ENCODE peak calls at places on chromosomes 4 and X, in ten cellular contexts. One of them, this sample, is unnamed. For H3K4me1 and H3K27me3, the result is how much of the 10 kb centered on the place peaks cover.

GRCh38 chr4:156820931-156821330 is 150.7 kb downstream of the PDGFC start:
- DNase-seq in heart left ventricle: no peak
- DNase-seq in mesendoderm: no peak
- DNase-seq in tibial artery: no peak
- DNase-seq in cardiac muscle cell: peak
- DNase-seq in keratinocyte: no peak
- DNase-seq in IMR-90: peak
- DNase-seq in transverse colon: no peak
- DNase-seq in fibroblast of lung: peak
- DNase-seq in suprapubic skin: no peak
- DNase-seq in this sample: no peak

GRCh38 chr4:154642361-154642760 is 29.9 kb upstream of the FGG start:
- DNase-seq in cardiac muscle cell: no peak
- DNase-seq in mesendoderm: peak
- DNase-seq in keratinocyte: no peak
- DNase-seq in tibial artery: no peak
- DNase-seq in transverse colon: no peak
- DNase-seq in fibroblast of lung: no peak
- DNase-seq in suprapubic skin: no peak
- DNase-seq in IMR-90: no peak
- DNase-seq in heart left ventricle: no peak
- DNase-seq in this sample: no peak

GRCh38 chr4:119816473-119816872 is 187.9 kb upstream of the PDE5A start:
- DNase-seq in tibial artery: no peak
- DNase-seq in IMR-90: no peak
- DNase-seq in heart left ventricle: no peak
- DNase-seq in mesendoderm: no peak
- DNase-seq in fibroblast of lung: no peak
- DNase-seq in suprapubic skin: no peak
- DNase-seq in transverse colon: no peak
- DNase-seq in cardiac muscle cell: no peak
- DNase-seq in keratinocyte: no peak
- DNase-seq in this sample: no peak

GRCh38 chrX:123267220-123267619 is 83.1 kb downstream of the GRIA3 start:
- DNase-seq in transverse colon: no peak
- DNase-seq in mesendoderm: no peak
- DNase-seq in tibial artery: no peak
- DNase-seq in suprapubic skin: no peak
- DNase-seq in IMR-90: no peak
- DNase-seq in fibroblast of lung: no peak
- DNase-seq in heart left ventricle: no peak
- DNase-seq in cardiac muscle cell: peak
- DNase-seq in keratinocyte: no peak
- DNase-seq in this sample: no peak

GRCh38 chrX:48575642-48576041 is 1.4 kb downstream of the RBM3 start:
- DNase-seq in keratinocyte: no peak
- DNase-seq in suprapubic skin: no peak
- DNase-seq in mesendoderm: no peak
- DNase-seq in fibroblast of lung: no peak
- DNase-seq in tibial artery: no peak
- DNase-seq in IMR-90: no peak
- DNase-seq in transverse colon: no peak
- DNase-seq in cardiac muscle cell: no peak
- DNase-seq in heart left ventricle: no peak
- DNase-seq in this sample: no peak

GRCh38 chrX:15495801-15496200 is 2.7 kb upstream of the PIR start:
- DNase-seq in heart left ventricle: no peak
- DNase-seq in mesendoderm: no peak
- DNase-seq in IMR-90: no peak
- DNase-seq in suprapubic skin: no peak
- DNase-seq in transverse colon: no peak
- DNase-seq in fibroblast of lung: no peak
- DNase-seq in keratinocyte: no peak
- DNase-seq in tibial artery: no peak
- DNase-seq in cardiac muscle cell: no peak
- DNase-seq in this sample: no peak

GRCh38 chr4:3324093-3324815 is 31.4 kb downstream of the RGS12 start:
- DNase-seq in tibial artery: no peak
- DNase-seq in fibroblast of lung: no peak
- DNase-seq in transverse colon: no peak
- DNase-seq in heart left ventricle: no peak
- DNase-seq in cardiac muscle cell: no peak
- DNase-seq in suprapubic skin: no peak
- DNase-seq in keratinocyte: no peak
- DNase-seq in IMR-90: no peak
- DNase-seq in mesendoderm: peak
- DNase-seq in this sample: peak

GRCh38 chr4:99998062-99998880 is 48.2 kb upstream of the H2AZ1 start:
- DNase-seq in fibroblast of lung: peak
- DNase-seq in mesendoderm: peak
- DNase-seq in transverse colon: no peak
- DNase-seq in IMR-90: peak
- DNase-seq in tibial artery: no peak
- DNase-seq in heart left ventricle: no peak
- DNase-seq in suprapubic skin: no peak
- DNase-seq in cardiac muscle cell: peak
- DNase-seq in keratinocyte: no peak
- DNase-seq in this sample: no peak

GRCh38 chrX:47452112-47452511 is 30.9 kb downstream of the ZNF41 start:
- DNase-seq in IMR-90: no peak
- DNase-seq in cardiac muscle cell: no peak
- DNase-seq in keratinocyte: no peak
- DNase-seq in heart left ventricle: no peak
- DNase-seq in mesendoderm: no peak
- DNase-seq in fibroblast of lung: no peak
- DNase-seq in tibial artery: no peak
- DNase-seq in transverse colon: no peak
- DNase-seq in suprapubic skin: no peak
- DNase-seq in this sample: no peak

GRCh38 chr4:144578681-144579080 is 67.3 kb upstream of the HHIP start:
- DNase-seq in IMR-90: peak
- DNase-seq in transverse colon: no peak
- DNase-seq in cardiac muscle cell: no peak
- DNase-seq in keratinocyte: no peak
- DNase-seq in suprapubic skin: no peak
- DNase-seq in heart left ventricle: no peak
- DNase-seq in tibial artery: no peak
- DNase-seq in mesendoderm: no peak
- DNase-seq in fibroblast of lung: no peak
- DNase-seq in this sample: no peak

GRCh38 chr4:5033266-5033945 is 14.1 kb upstream of the CYTL1 start:
- DNase-seq in transverse colon: no peak
- DNase-seq in keratinocyte: no peak
- DNase-seq in suprapubic skin: no peak
- DNase-seq in heart left ventricle: peak
- DNase-seq in fibroblast of lung: no peak
- DNase-seq in mesendoderm: no peak
- DNase-seq in cardiac muscle cell: peak
- DNase-seq in tibial artery: peak
- DNase-seq in IMR-90: no peak
- DNase-seq in this sample: no peak

GRCh38 chrX:48505481-48505880 is 3.3 kb upstream of the PORCN start:
- DNase-seq in mesendoderm: no peak
- DNase-seq in transverse colon: no peak
- DNase-seq in suprapubic skin: no peak
- DNase-seq in IMR-90: no peak
- DNase-seq in cardiac muscle cell: no peak
- DNase-seq in fibroblast of lung: no peak
- DNase-seq in keratinocyte: no peak
- DNase-seq in heart left ventricle: no peak
- DNase-seq in tibial artery: no peak
- DNase-seq in this sample: no peak

GRCh38 chr4:94722270-94722669 is 35.5 kb upstream of the BMPR1B start:
- DNase-seq in IMR-90: no peak
- DNase-seq in mesendoderm: no peak
- DNase-seq in transverse colon: no peak
- DNase-seq in cardiac muscle cell: no peak
- DNase-seq in suprapubic skin: no peak
- DNase-seq in fibroblast of lung: no peak
- DNase-seq in keratinocyte: no peak
- DNase-seq in tibial artery: no peak
- DNase-seq in heart left ventricle: no peak
- DNase-seq in this sample: no peak

GRCh38 chr4:141371206-141371605 is 150.5 kb downstream of the ZNF330 start:
- DNase-seq in mesendoderm: no peak
- DNase-seq in heart left ventricle: no peak
- DNase-seq in cardiac muscle cell: no peak
- DNase-seq in suprapubic skin: no peak
- DNase-seq in transverse colon: no peak
- DNase-seq in tibial artery: no peak
- DNase-seq in fibroblast of lung: no peak
- DNase-seq in keratinocyte: no peak
- DNase-seq in IMR-90: no peak
- DNase-seq in this sample: no peak

GRCh38 chrX:155005190-155005589 is 17.3 kb downstream of the F8 start:
- DNase-seq in tibial artery: no peak
- DNase-seq in transverse colon: no peak
- DNase-seq in suprapubic skin: no peak
- DNase-seq in IMR-90: no peak
- DNase-seq in fibroblast of lung: no peak
- DNase-seq in heart left ventricle: no peak
- DNase-seq in keratinocyte: no peak
- DNase-seq in cardiac muscle cell: no peak
- DNase-seq in mesendoderm: no peak
- DNase-seq in this sample: no peak

GRCh38 chrX:155009994-155010472 is 12.5 kb downstream of the F8 start:
- DNase-seq in mesendoderm: no peak
- DNase-seq in transverse colon: no peak
- DNase-seq in heart left ventricle: no peak
- DNase-seq in tibial artery: no peak
- DNase-seq in suprapubic skin: no peak
- DNase-seq in fibroblast of lung: no peak
- DNase-seq in keratinocyte: no peak
- DNase-seq in cardiac muscle cell: peak
- DNase-seq in IMR-90: no peak
- DNase-seq in this sample: no peak
- H3K27ac ChIP-seq in mesendoderm: no peak
- H3K27ac ChIP-seq in transverse colon: no peak
- H3K27ac ChIP-seq in heart left ventricle: peak
- H3K27ac ChIP-seq in tibial artery: no peak
- H3K27ac ChIP-seq in suprapubic skin: peak
- H3K27ac ChIP-seq in fibroblast of lung: no peak
- H3K27ac ChIP-seq in keratinocyte: no peak
- H3K27ac ChIP-seq in cardiac muscle cell: no peak
- H3K27ac ChIP-seq in IMR-90: no peak
- H3K27ac ChIP-seq in this sample: no peak

GRCh38 chrX:119685225-119686066 is 7.5 kb downstream of the SEPTIN6 start:
- DNase-seq in transverse colon: no peak
- DNase-seq in IMR-90: no peak
- DNase-seq in mesendoderm: no peak
- DNase-seq in fibroblast of lung: no peak
- DNase-seq in suprapubic skin: no peak
- DNase-seq in heart left ventricle: peak
- DNase-seq in cardiac muscle cell: no peak
- DNase-seq in keratinocyte: no peak
- DNase-seq in tibial artery: peak
- DNase-seq in this sample: no peak
- H3K4me1 ChIP-seq in transverse colon: under half
- H3K4me1 ChIP-seq in IMR-90: under half
- H3K4me1 ChIP-seq in mesendoderm: under half
- H3K4me1 ChIP-seq in fibroblast of lung: under half
- H3K4me1 ChIP-seq in suprapubic skin: under half
- H3K4me1 ChIP-seq in heart left ventricle: under half
- H3K4me1 ChIP-seq in cardiac muscle cell: under half
- H3K4me1 ChIP-seq in keratinocyte: under half
- H3K4me1 ChIP-seq in tibial artery: under half
- H3K4me1 ChIP-seq in this sample: under half

GRCh38 chrX:111005151-111005550 is 90.8 kb upstream of the PAK3 start:
- DNase-seq in tibial artery: no peak
- DNase-seq in cardiac muscle cell: no peak
- DNase-seq in mesendoderm: peak
- DNase-seq in suprapubic skin: no peak
- DNase-seq in IMR-90: no peak
- DNase-seq in transverse colon: no peak
- DNase-seq in keratinocyte: no peak
- DNase-seq in heart left ventricle: no peak
- DNase-seq in fibroblast of lung: no peak
- DNase-seq in this sample: no peak
- H3K27me3 ChIP-seq in tibial artery: under half
- H3K27me3 ChIP-seq in cardiac muscle cell: under half
- H3K27me3 ChIP-seq in mesendoderm: under half
- H3K27me3 ChIP-seq in suprapubic skin: under half
- H3K27me3 ChIP-seq in IMR-90: under half
- H3K27me3 ChIP-seq in transverse colon: under half
- H3K27me3 ChIP-seq in keratinocyte: under half
- H3K27me3 ChIP-seq in heart left ventricle: under half
- H3K27me3 ChIP-seq in fibroblast of lung: under half
- H3K27me3 ChIP-seq in this sample: under half

GRCh38 chr4:137896221-137896737 is 345.9 kb downstream of the SLC7A11 start:
- DNase-seq in suprapubic skin: no peak
- DNase-seq in fibroblast of lung: no peak
- DNase-seq in transverse colon: no peak
- DNase-seq in cardiac muscle cell: peak
- DNase-seq in keratinocyte: no peak
- DNase-seq in IMR-90: peak
- DNase-seq in mesendoderm: no peak
- DNase-seq in tibial artery: no peak
- DNase-seq in heart left ventricle: no peak
- DNase-seq in this sample: no peak
- H3K27ac ChIP-seq in suprapubic skin: no peak
- H3K27ac ChIP-seq in fibroblast of lung: no peak
- H3K27ac ChIP-seq in transverse colon: no peak
- H3K27ac ChIP-seq in cardiac muscle cell: no peak
- H3K27ac ChIP-seq in keratinocyte: no peak
- H3K27ac ChIP-seq in IMR-90: no peak
- H3K27ac ChIP-seq in mesendoderm: no peak
- H3K27ac ChIP-seq in tibial artery: no peak
- H3K27ac ChIP-seq in heart left ventricle: no peak
- H3K27ac ChIP-seq in this sample: no peak

This sample was measured in iPS DF 6.9.